ENCODE peak calls at places on chromosomes 13 and 19, in seven cellular contexts. P is GM12878, F is K562, N is IMR-90, H is HCT116, R is A549, O is SK-N-SH. D is an unnamed sample.
A peak's percentile ranks its signal among the peaks of the same experiment; 100 is the strongest.

GRCh38 chr19:13986348-13986904 is 19.7 kb downstream of the RFX1 start:
- DNase-seq in P (peak; percentile 93), F (no peak), N (peak; percentile 72), H (no peak), R (no peak), O (peak; percentile 97), D (peak; percentile 68)

GRCh38 chr19:3986260-3987041 is 1.2 kb upstream of the EEF2 start:
- DNase-seq in P (peak; percentile 56), F (peak; percentile 67), N (peak; percentile 73), H (peak; percentile 74), R (peak; percentile 81), O (peak; percentile 68), D (no peak)

GRCh38 chr13:43698743-43699142 is 88.0 kb downstream of the ENOX1 start:
- DNase-seq in P (no peak), F (no peak), N (peak; percentile 73), H (no peak), R (no peak), O (no peak), D (no peak)

GRCh38 chr13:48585456-48585840 is 52.6 kb upstream of the RCBTB2 start:
- DNase-seq in P (no peak), F (no peak), N (no peak), H (peak; percentile 12), R (no peak), O (no peak), D (no peak)

GRCh38 chr13:28495586-28496564 is 947 bp upstream of the FLT1 start:
- DNase-seq in P (no peak), F (no peak), N (no peak), H (no peak), R (no peak), O (no peak), D (no peak)

GRCh38 chr19:41415154-41415571 is 12.0 kb downstream of the B3GNT8 start:
- DNase-seq in P (no peak), F (no peak), N (no peak), H (no peak), R (no peak), O (no peak), D (no peak)

GRCh38 chr19:1131718-1132552 is 28.1 kb downstream of the GPX4 start:
- DNase-seq in P (peak; percentile 21), F (peak; percentile 60), N (peak; percentile 88), H (no peak), R (peak; percentile 64), O (no peak), D (no peak)

GRCh38 chr13:110716235-110716505 is 2.7 kb downstream of the ING1 start:
- DNase-seq in P (no peak), F (peak; percentile 12), N (no peak), H (no peak), R (peak; percentile 13), O (no peak), D (no peak)

GRCh38 chr13:23945612-23946011 is 48.3 kb upstream of the C1QTNF9B start:
- DNase-seq in P (no peak), F (no peak), N (no peak), H (no peak), R (no peak), O (peak; percentile 11), D (no peak)

GRCh38 chr13:84500016-84500415 is 617.7 kb upstream of the SLITRK1 start:
- DNase-seq in P (no peak), F (no peak), N (peak; percentile 9), H (no peak), R (no peak), O (no peak), D (no peak)

GRCh38 chr13:80033286-80033685 is 307.6 kb downstream of the SPRY2 start:
- DNase-seq in P (no peak), F (no peak), N (no peak), H (no peak), R (no peak), O (no peak), D (no peak)

GRCh38 chr19:33797821-33798633 is 1.4 kb downstream of the KCTD15 start:
- DNase-seq in P (no peak), F (peak; percentile 84), N (peak; percentile 33), H (no peak), R (peak; percentile 64), O (peak; percentile 82), D (no peak)

GRCh38 chr19:23991170-23991569 is 76.5 kb downstream of the ZNF726 start:
- DNase-seq in P (no peak), F (no peak), N (no peak), H (no peak), R (peak; percentile 12), O (no peak), D (no peak)

GRCh38 chr19:2503521-2504109 is 27.7 kb downstream of the GADD45B start:
- DNase-seq in P (no peak), F (peak; percentile 50), N (peak; percentile 78), H (peak; percentile 88), R (peak; percentile 47), O (no peak), D (no peak)

GRCh38 chr19:42132030-42132628 is at the start of gene POU2F2:
- DNase-seq in P (peak; percentile 41), F (peak; percentile 36), N (no peak), H (no peak), R (no peak), O (no peak), D (peak; percentile 69)

GRCh38 chr19:1648926-1649541 is 3.4 kb downstream of the TCF3 start:
- DNase-seq in P (no peak), F (no peak), N (no peak), H (no peak), R (no peak), O (no peak), D (no peak)

GRCh38 chr19:34507414-34508067 is 26.0 kb downstream of the WTIP start:
- DNase-seq in P (no peak), F (peak; percentile 9), N (no peak), H (no peak), R (no peak), O (peak; percentile 9), D (no peak)

GRCh38 chr13:45370922-45371406 is 30.0 kb upstream of the TPT1 start:
- DNase-seq in P (no peak), F (peak; percentile 73), N (peak; percentile 84), H (no peak), R (peak; percentile 41), O (peak; percentile 34), D (peak; percentile 72)

GRCh38 chr19:3065675-3066357 is 3.5 kb upstream of the TLE5 start:
- DNase-seq in P (peak; percentile 73), F (no peak), N (no peak), H (no peak), R (no peak), O (peak; percentile 13), D (no peak)

GRCh38 chr13:91174886-91175501 is 172.5 kb upstream of the MIR17HG start:
- DNase-seq in P (no peak), F (no peak), N (no peak), H (no peak), R (no peak), O (no peak), D (no peak)

GRCh38 chr19:49196527-49197240 is 39.1 kb downstream of the TRPM4 start:
- DNase-seq in P (no peak), F (peak; percentile 2), N (no peak), H (no peak), R (no peak), O (no peak), D (no peak)

GRCh38 chr13:52695856-52696255 is 43.2 kb downstream of the SUGT1 start:
- DNase-seq in P (peak; percentile 3), F (no peak), N (peak; percentile 67), H (no peak), R (no peak), O (no peak), D (no peak)

GRCh38 chr19:48501446-48501960 is 10.1 kb downstream of the LMTK3 start:
- DNase-seq in P (peak; percentile 43), F (peak; percentile 90), N (no peak), H (no peak), R (no peak), O (no peak), D (peak; percentile 49)

GRCh38 chr13:39263033-39263432 is 224.8 kb downstream of the NHLRC3 start:
- DNase-seq in P (peak; percentile 9), F (peak; percentile 38), N (peak; percentile 23), H (peak; percentile 24), R (peak; percentile 17), O (peak; percentile 52), D (peak; percentile 67)
- TF ChIP-seq RAD21 in P (peak; percentile 74), F (no peak), N (peak; percentile 51), H (peak; percentile 45), R (peak; percentile 24), O (peak; percentile 66), D (peak; percentile 80)

GRCh38 chr13:109010912-109011311 is 381.5 kb downstream of the MYO16 start:
- DNase-seq in P (no peak), F (no peak), N (no peak), H (no peak), R (no peak), O (no peak), D (no peak)
- TF ChIP-seq RAD21 in P (no peak), F (no peak), N (no peak), H (no peak), R (no peak), O (no peak), D (no peak)

DNA sequence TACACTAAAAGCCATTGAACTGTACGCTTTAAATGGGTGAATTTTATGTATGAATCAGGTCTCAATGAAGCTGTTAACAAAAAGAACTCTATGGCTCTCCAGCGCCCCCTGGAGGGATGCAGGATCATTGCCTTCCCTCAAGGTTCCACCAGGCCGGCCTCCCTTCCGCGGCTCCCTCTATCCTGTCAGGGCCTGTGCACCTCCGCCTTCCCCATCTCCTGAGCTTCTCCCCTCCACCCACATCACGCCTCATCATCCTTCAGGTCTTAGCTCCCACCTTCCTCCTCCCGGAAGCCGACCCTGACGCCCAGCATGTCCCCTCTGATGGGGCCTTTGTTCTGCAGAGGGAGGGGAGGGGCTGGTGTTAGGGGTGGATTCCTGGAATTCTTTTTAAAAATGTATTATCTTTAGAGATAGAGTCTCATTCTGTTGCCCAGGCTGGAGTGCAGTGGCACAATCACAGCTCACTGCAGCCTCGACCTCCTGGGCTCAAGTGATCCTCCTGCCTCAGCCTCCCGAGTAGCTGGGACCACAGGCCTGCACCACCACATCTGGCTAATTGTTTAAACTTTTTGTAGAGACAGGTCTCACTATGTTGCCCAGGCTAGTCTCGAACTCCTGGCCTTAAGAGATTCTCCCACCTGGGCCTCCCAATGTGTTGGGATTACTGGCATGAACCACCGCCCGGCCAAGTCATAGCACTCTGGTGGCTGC is 27.7 kb downstream of the MEIS3 start:
- DNase-seq in P (peak; percentile 12), F (peak; percentile 76), N (peak; percentile 66), H (peak; percentile 49), R (peak; percentile 81), O (peak; percentile 82), D (peak; percentile 97)
- TF ChIP-seq RAD21 in P (peak; percentile 73), F (peak; percentile 78), N (peak; percentile 82), H (peak; percentile 85), R (peak; percentile 89), O (peak; percentile 76), D (peak; percentile 65)

DNA sequence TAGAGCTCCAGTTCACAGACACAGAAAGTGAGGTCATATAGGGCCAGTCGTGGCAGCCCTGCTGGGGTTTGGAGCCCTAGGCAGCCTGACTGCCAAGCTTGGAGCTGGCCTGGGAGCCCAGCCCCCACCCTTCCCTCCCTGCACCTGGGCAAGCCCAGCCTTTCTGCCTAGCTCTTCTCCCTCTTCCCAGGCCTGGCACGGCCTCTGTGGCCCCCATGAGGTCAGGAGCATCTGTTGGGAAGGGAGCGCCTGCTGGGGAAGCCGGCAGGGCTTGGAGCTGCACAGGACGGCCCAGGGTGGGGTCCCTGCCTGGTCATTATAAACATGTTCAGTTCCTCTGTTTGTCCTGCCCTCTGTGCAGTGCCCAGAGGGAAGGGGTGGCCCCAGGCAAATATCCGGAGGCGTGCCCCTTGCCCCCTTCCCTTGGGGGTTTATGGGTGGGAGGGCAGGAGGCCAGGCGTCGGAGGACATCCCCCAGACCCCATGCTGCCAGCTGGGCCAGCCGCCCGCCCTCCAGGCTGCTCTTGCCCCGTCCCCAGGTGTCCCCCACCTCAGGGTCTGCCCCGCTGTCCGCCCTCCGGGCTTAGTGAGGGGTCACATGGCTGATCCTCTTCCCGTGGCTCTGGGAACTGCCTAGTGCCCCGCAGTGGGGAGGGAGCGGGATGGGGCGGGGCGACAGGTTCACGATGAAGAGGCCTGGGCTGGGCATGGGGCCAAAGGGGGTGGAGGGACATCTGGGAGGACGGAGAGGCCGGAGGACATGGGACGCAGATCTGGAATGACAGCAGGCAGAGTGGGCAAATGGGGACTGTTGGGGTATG is 30.0 kb upstream of the NCCRP1 start:
- DNase-seq in P (no peak), F (no peak), N (no peak), H (no peak), R (no peak), O (peak; percentile 92), D (no peak)
- TF ChIP-seq RAD21 in P (no peak), F (no peak), N (no peak), H (no peak), R (no peak), O (peak; percentile 28), D (no peak)

D was measured in H1.